ENCODE peak calls at places on chromosomes 11 and 22, in seven cellular contexts. V, G, J, R, N, T and K are unnamed samples.

GRCh38 chr11:44593194-44593593 is 27.7 kb downstream of the CD82 start:
- DNase-seq in V (no peak), G (peak), J (no peak), R (no peak), N (no peak), T (no peak), K (no peak)

GRCh38 chr22:44609589-44609988 is 92.4 kb upstream of the PRR5 start:
- DNase-seq in V (peak), G (no peak), J (no peak), R (no peak), N (no peak), T (no peak), K (no peak)

GRCh38 chr11:64306563-64306875 is 1.2 kb downstream of the ESRRA start:
- DNase-seq in V (no peak), G (no peak), J (no peak), R (no peak), N (no peak), T (no peak), K (no peak)

GRCh38 chr22:37197451-37198289 is 9.6 kb upstream of the C1QTNF6 start:
- DNase-seq in V (peak), G (peak), J (no peak), R (no peak), N (no peak), T (peak), K (no peak)

GRCh38 chr22:47291565-47292495 is 529.4 kb downstream of the TBC1D22A start:
- DNase-seq in V (no peak), G (no peak), J (no peak), R (no peak), N (peak), T (no peak), K (no peak)

GRCh38 chr11:91104237-91104636 is 881.4 kb upstream of the CHORDC1 start:
- DNase-seq in V (no peak), G (peak), J (no peak), R (no peak), N (no peak), T (peak), K (no peak)

GRCh38 chr11:72321381-72321996 is 77.5 kb upstream of the PHOX2A start:
- DNase-seq in V (no peak), G (peak), J (no peak), R (no peak), N (no peak), T (no peak), K (no peak)

GRCh38 chr22:36737776-36738175 is 34.2 kb upstream of the CACNG2 start:
- DNase-seq in V (no peak), G (peak), J (no peak), R (no peak), N (peak), T (no peak), K (no peak)

GRCh38 chr11:2442554-2442953 is 1.8 kb downstream of the TRPM5 start:
- DNase-seq in V (no peak), G (no peak), J (no peak), R (no peak), N (no peak), T (no peak), K (no peak)

GRCh38 chr11:7688238-7688826 is 15.0 kb upstream of the CYB5R2 start:
- DNase-seq in V (no peak), G (peak), J (no peak), R (no peak), N (no peak), T (peak), K (no peak)

GRCh38 chr11:64492561-64492960 is 98.5 kb upstream of the SLC22A12 start:
- DNase-seq in V (no peak), G (no peak), J (no peak), R (peak), N (no peak), T (no peak), K (no peak)

GRCh38 chr11:112179601-112180000 is 4.3 kb downstream of the BCO2 start:
- DNase-seq in V (no peak), G (no peak), J (no peak), R (peak), N (no peak), T (no peak), K (no peak)

GRCh38 chr11:86490582-86490981 is 115.9 kb downstream of the CCDC81 start:
- DNase-seq in V (no peak), G (no peak), J (no peak), R (no peak), N (no peak), T (peak), K (no peak)

GRCh38 chr11:61543606-61544306 is 35.2 kb downstream of the LRRC10B start:
- DNase-seq in V (no peak), G (no peak), J (no peak), R (no peak), N (no peak), T (peak), K (no peak)

GRCh38 chr11:28621648-28622215 is 513.5 kb downstream of the METTL15 start:
- DNase-seq in V (no peak), G (no peak), J (no peak), R (no peak), N (no peak), T (peak), K (no peak)

GRCh38 chr22:37445501-37445900 is 18.2 kb upstream of the ELFN2 start:
- DNase-seq in V (no peak), G (no peak), J (no peak), R (no peak), N (no peak), T (no peak), K (no peak)

GRCh38 chr22:29972121-29972520 is 89.1 kb downstream of the MTMR3 start:
- DNase-seq in V (no peak), G (no peak), J (no peak), R (no peak), N (no peak), T (no peak), K (no peak)

GRCh38 chr11:100676901-100677300 is 10.2 kb upstream of the ARHGAP42 start:
- DNase-seq in V (no peak), G (peak), J (no peak), R (no peak), N (no peak), T (no peak), K (no peak)

GRCh38 chr11:72764503-72764902 is 12.3 kb upstream of the ARAP1 start:
- DNase-seq in V (no peak), G (no peak), J (no peak), R (no peak), N (no peak), T (no peak), K (no peak)

GRCh38 chr11:96150609-96151008 is 192.4 kb downstream of the MAML2 start:
- DNase-seq in V (no peak), G (no peak), J (no peak), R (no peak), N (no peak), T (no peak), K (no peak)

GRCh38 chr11:121023848-121024751 is at the start of gene TBCEL:
- DNase-seq in V (peak), G (peak), J (peak), R (peak), N (peak), T (peak), K (peak)

GRCh38 chr11:126628790-126629621 is 273.5 kb downstream of the ST3GAL4 start:
- DNase-seq in V (no peak), G (no peak), J (no peak), R (no peak), N (no peak), T (peak), K (no peak)

GRCh38 chr22:27089303-27089702 is 431.9 kb downstream of the MIAT start:
- DNase-seq in V (no peak), G (no peak), J (no peak), R (no peak), N (no peak), T (no peak), K (no peak)